ENCODE peak calls at places on chromosomes 4 and X, in six cellular contexts. D is uterus, H is fibroblast of lung, W is left ventricle myocardium inferior, S is mucosa of descending colon, I is fibroblast of the aortic adventitia. J is an unnamed sample.

GRCh38 chr4:168527560-168527959 is 30.7 kb downstream of the PALLD start:
- DNase-seq in D (no peak), H (no peak), W (no peak), S (no peak), I (no peak), J (no peak)

GRCh38 chr4:121674191-121674590 is 22.6 kb downstream of the ANXA5 start:
- DNase-seq in D (no peak), H (no peak), W (no peak), S (no peak), I (no peak), J (no peak)

GRCh38 chr4:115154826-115155225 is 41.4 kb upstream of the NDST4 start:
- DNase-seq in D (no peak), H (no peak), W (no peak), S (no peak), I (no peak), J (no peak)

GRCh38 chrX:53050841-53051240 is 2.3 kb downstream of the GPR173 start:
- DNase-seq in D (no peak), H (peak), W (no peak), S (no peak), I (peak), J (no peak)

GRCh38 chr4:98181815-98182214 is 38.5 kb upstream of the STPG2 start:
- DNase-seq in D (no peak), H (peak), W (no peak), S (no peak), I (peak), J (no peak)

GRCh38 chr4:39936565-39937418 is 40.9 kb downstream of the PDS5A start:
- DNase-seq in D (no peak), H (no peak), W (no peak), S (no peak), I (no peak), J (peak)

GRCh38 chr4:184471872-184472539 is 2.3 kb downstream of the IRF2 start:
- DNase-seq in D (no peak), H (no peak), W (no peak), S (no peak), I (peak), J (no peak)

GRCh38 chr4:181911420-181911819 is 331.8 kb upstream of the TENM3 start:
- DNase-seq in D (no peak), H (peak), W (no peak), S (no peak), I (peak), J (no peak)

GRCh38 chrX:139691843-139692505 is 16.0 kb downstream of the MCF2 start:
- DNase-seq in D (no peak), H (peak), W (no peak), S (no peak), I (no peak), J (no peak)

GRCh38 chrX:94216738-94217137 is 542.7 kb downstream of the FAM133A start:
- DNase-seq in D (no peak), H (no peak), W (no peak), S (no peak), I (no peak), J (no peak)

GRCh38 chr4:152156448-152156847 is 379.4 kb downstream of the FBXW7 start:
- DNase-seq in D (no peak), H (no peak), W (peak), S (no peak), I (peak), J (no peak)

GRCh38 chr4:94416981-94417380 is 34.8 kb upstream of the PDLIM5 start:
- DNase-seq in D (no peak), H (no peak), W (no peak), S (no peak), I (no peak), J (no peak)

GRCh38 chr4:1402516-1403101 is 3.6 kb downstream of the NKX1-1 start:
- DNase-seq in D (no peak), H (no peak), W (no peak), S (no peak), I (no peak), J (no peak)

GRCh38 chr4:114368751-114369150 is 229.9 kb upstream of the UGT8 start:
- DNase-seq in D (no peak), H (no peak), W (no peak), S (no peak), I (no peak), J (no peak)

GRCh38 chr4:26402458-26402857 is 81.6 kb downstream of the RBPJ start:
- DNase-seq in D (no peak), H (no peak), W (no peak), S (no peak), I (no peak), J (no peak)
- TF ChIP-seq CTCF in D (no peak), H (no peak), W (no peak), S (no peak), I (no peak), J (no peak)

GRCh38 chr4:37068580-37068979 is 176.0 kb upstream of the NWD2 start:
- DNase-seq in D (no peak), H (no peak), W (no peak), S (no peak), I (no peak), J (no peak)

GRCh38 chr4:37073226-37073840 is 171.2 kb upstream of the NWD2 start:
- DNase-seq in D (no peak), H (no peak), W (no peak), S (no peak), I (no peak), J (no peak)
- H3K4me3 ChIP-seq in D (no peak), H (no peak), W (no peak), S (no peak), I (no peak), J (no peak)

GRCh38 chr4:7512946-7513345 is 78.2 kb upstream of the PSAPL1 start:
- DNase-seq in D (no peak), H (no peak), W (no peak), S (no peak), I (no peak), J (no peak)
- TF ChIP-seq CTCF in D (no peak), H (no peak), W (no peak), S (no peak), I (no peak), J (no peak)

GRCh38 chr4:186727977-186728519 is 4.4 kb upstream of the FAT1 start:
- DNase-seq in D (no peak), H (no peak), W (no peak), S (peak), I (no peak), J (no peak)
- H3K4me3 ChIP-seq in D (no peak), H (no peak), W (no peak), S (no peak), I (no peak), J (no peak)

GRCh38 chr4:51836531-51836930 is 6.4 kb upstream of the DCUN1D4 start:
- DNase-seq in D (no peak), H (peak), W (no peak), S (no peak), I (no peak), J (no peak)

GRCh38 chr4:51830146-51830545 is 12.8 kb upstream of the DCUN1D4 start:
- DNase-seq in D (no peak), H (no peak), W (no peak), S (no peak), I (no peak), J (no peak)

GRCh38 chr4:51835079-51835478 is 7.9 kb upstream of the DCUN1D4 start:
- DNase-seq in D (no peak), H (no peak), W (no peak), S (no peak), I (no peak), J (no peak)

GRCh38 chr4:51835854-51836253 is 7.1 kb upstream of the DCUN1D4 start:
- DNase-seq in D (no peak), H (no peak), W (no peak), S (no peak), I (no peak), J (no peak)

GRCh38 chr4:51831133-51831532 is 11.8 kb upstream of the DCUN1D4 start:
- DNase-seq in D (peak), H (peak), W (peak), S (peak), I (peak), J (no peak)
- TF ChIP-seq CTCF in D (peak), H (peak), W (peak), S (peak), I (peak), J (peak)

GRCh38 chrX:16474511-16474910 is 175.4 kb upstream of the S100G start:
- DNase-seq in D (no peak), H (no peak), W (no peak), S (no peak), I (no peak), J (no peak)

GRCh38 chrX:16476009-16476408 is 173.9 kb upstream of the S100G start:
- DNase-seq in D (no peak), H (no peak), W (no peak), S (no peak), I (no peak), J (no peak)

GRCh38 chrX:16484338-16484737 is 165.6 kb upstream of the S100G start:
- DNase-seq in D (no peak), H (peak), W (no peak), S (no peak), I (peak), J (peak)

GRCh38 chrX:16476692-16477091 is 173.3 kb upstream of the S100G start:
- DNase-seq in D (no peak), H (no peak), W (no peak), S (no peak), I (no peak), J (no peak)

GRCh38 chrX:16479206-16479869 is 170.6 kb upstream of the S100G start:
- DNase-seq in D (no peak), H (peak), W (no peak), S (no peak), I (peak), J (no peak)
- H3K4me3 ChIP-seq in D (no peak), H (no peak), W (no peak), S (no peak), I (no peak), J (no peak)

GRCh38 chrX:38335382-38335781 is 8.1 kb upstream of the RPGR start:
- DNase-seq in D (no peak), H (no peak), W (no peak), S (no peak), I (no peak), J (no peak)
- TF ChIP-seq CTCF in D (no peak), H (no peak), W (peak), S (no peak), I (peak), J (peak)

GRCh38 chr4:4852591-4853362 is 6.7 kb upstream of the MSX1 start:
- DNase-seq in D (peak), H (peak), W (no peak), S (peak), I (peak), J (no peak)

GRCh38 chr4:4853371-4853823 is 6.1 kb upstream of the MSX1 start:
- DNase-seq in D (no peak), H (no peak), W (no peak), S (peak), I (no peak), J (no peak)

GRCh38 chr4:4855293-4856070 is 4.0 kb upstream of the MSX1 start:
- DNase-seq in D (no peak), H (no peak), W (no peak), S (peak), I (no peak), J (no peak)

GRCh38 chr4:4854649-4855292 is 4.7 kb upstream of the MSX1 start:
- DNase-seq in D (no peak), H (no peak), W (no peak), S (peak), I (no peak), J (no peak)

GRCh38 chr4:4853921-4854648 is 5.4 kb upstream of the MSX1 start:
- DNase-seq in D (no peak), H (no peak), W (no peak), S (peak), I (no peak), J (no peak)
- H3K4me3 ChIP-seq in D (peak), H (no peak), W (no peak), S (no peak), I (no peak), J (no peak)

J was measured in retinal pigment epithelial cell.